ENCODE peak calls at places on chromosome 12, in five cellular contexts. Y is A549, T is body of pancreas, S is esophagus squamous epithelium, H is transverse colon. A is an unnamed sample.
A peak's percentile ranks its signal among the peaks of the same experiment; 100 is the strongest.

GRCh38 chr12:62660763-62661162 is 194.1 kb downstream of the MON2 start:
- DNase-seq in Y (no peak), T (no peak), S (no peak), H (no peak), A (no peak)

GRCh38 chr12:92502417-92503028 is 200.3 kb upstream of the PLEKHG7 start:
- DNase-seq in Y (no peak), T (peak; percentile 33), S (no peak), H (no peak), A (peak; percentile 63)

GRCh38 chr12:79183946-79184345 is 319.4 kb downstream of the SYT1 start:
- DNase-seq in Y (no peak), T (no peak), S (no peak), H (no peak), A (no peak)

GRCh38 chr12:107337354-107338095 is 244.2 kb upstream of the CRY1 start:
- DNase-seq in Y (no peak), T (no peak), S (no peak), H (no peak), A (no peak)

GRCh38 chr12:92278378-92278828 is 132.8 kb upstream of the BTG1 start:
- DNase-seq in Y (no peak), T (no peak), S (no peak), H (no peak), A (no peak)

GRCh38 chr12:113030875-113031525 is 25.5 kb upstream of the DTX1 start:
- DNase-seq in Y (peak; percentile 72), T (peak; percentile 18), S (no peak), H (no peak), A (peak; percentile 53)

GRCh38 chr12:43277630-43278267 is 274.3 kb downstream of the ADAMTS20 start:
- DNase-seq in Y (peak; percentile 31), T (no peak), S (no peak), H (no peak), A (no peak)

GRCh38 chr12:47577213-47577612 is 128.6 kb downstream of the RPAP3 start:
- DNase-seq in Y (no peak), T (no peak), S (no peak), H (no peak), A (no peak)

GRCh38 chr12:52561880-52562449 is 9.0 kb upstream of the KRT71 start:
- DNase-seq in Y (peak; percentile 57), T (no peak), S (no peak), H (no peak), A (no peak)

GRCh38 chr12:34625116-34625515 is 602.8 kb downstream of the ALG10 start:
- DNase-seq in Y (no peak), T (no peak), S (no peak), H (no peak), A (peak; percentile 57)

GRCh38 chr12:11758838-11759509 is 109.5 kb downstream of the ETV6 start:
- DNase-seq in Y (no peak), T (no peak), S (peak; percentile 10), H (peak; percentile 72), A (no peak)

GRCh38 chr12:91718326-91718725 is 427.3 kb downstream of the BTG1 start:
- DNase-seq in Y (no peak), T (no peak), S (no peak), H (no peak), A (no peak)

GRCh38 chr12:121719926-121720414 is 7.4 kb downstream of the TMEM120B start:
- DNase-seq in Y (no peak), T (no peak), S (no peak), H (no peak), A (peak; percentile 22)

GRCh38 chr12:98744692-98745091 is 99.6 kb downstream of the APAF1 start:
- DNase-seq in Y (no peak), T (no peak), S (no peak), H (no peak), A (no peak)

GRCh38 chr12:79547735-79548347 is 142.9 kb downstream of the PAWR start:
- DNase-seq in Y (peak; percentile 66), T (peak; percentile 52), S (no peak), H (peak; percentile 43), A (peak; percentile 41)

GRCh38 chr12:52343550-52343949 is 22.4 kb upstream of the KRT83 start:
- DNase-seq in Y (no peak), T (no peak), S (no peak), H (no peak), A (no peak)

GRCh38 chr12:1234073-1234472 is 243.1 kb downstream of the ERC1 start:
- DNase-seq in Y (no peak), T (no peak), S (no peak), H (no peak), A (no peak)

GRCh38 chr12:113818278-113818677 is 147.8 kb downstream of the RBM19 start:
- DNase-seq in Y (no peak), T (no peak), S (no peak), H (no peak), A (no peak)

GRCh38 chr12:79058342-79058741 is 193.8 kb downstream of the SYT1 start:
- DNase-seq in Y (peak; percentile 7), T (no peak), S (no peak), H (no peak), A (peak; percentile 4)

GRCh38 chr12:128570191-128571065 is 253.3 kb downstream of the SLC15A4 start:
- DNase-seq in Y (no peak), T (no peak), S (no peak), H (peak; percentile 14), A (no peak)

GRCh38 chr12:56839489-56840442 is 76.6 kb downstream of the HSD17B6 start:
- DNase-seq in Y (peak; percentile 33), T (no peak), S (no peak), H (peak; percentile 47), A (peak; percentile 71)

GRCh38 chr12:131226345-131227265 is 272.9 kb downstream of the ADGRD1 start:
- DNase-seq in Y (no peak), T (no peak), S (no peak), H (no peak), A (no peak)

GRCh38 chr12:92462049-92462448 is 240.7 kb upstream of the PLEKHG7 start:
- DNase-seq in Y (no peak), T (no peak), S (no peak), H (peak; percentile 22), A (peak; percentile 93)

GRCh38 chr12:107478881-107479280 is 206.7 kb upstream of the PWP1 start:
- DNase-seq in Y (no peak), T (no peak), S (no peak), H (no peak), A (no peak)

GRCh38 chr12:113933201-113933786 is 32.8 kb downstream of the RBM19 start:
- DNase-seq in Y (no peak), T (no peak), S (no peak), H (no peak), A (no peak)

GRCh38 chr12:85835417-85835809 is 796 bp downstream of the RASSF9 start:
- DNase-seq in Y (no peak), T (no peak), S (no peak), H (no peak), A (no peak)

GRCh38 chr12:80988986-80989385 is 51.3 kb upstream of the LIN7A start:
- DNase-seq in Y (no peak), T (no peak), S (no peak), H (peak; percentile 14), A (no peak)

GRCh38 chr12:48693572-48693971 is 11.5 kb upstream of the KANSL2 start:
- DNase-seq in Y (no peak), T (no peak), S (no peak), H (no peak), A (no peak)

GRCh38 chr12:25130741-25131188 is 64.2 kb downstream of the DNAI7 start:
- DNase-seq in Y (peak; percentile 21), T (no peak), S (no peak), H (no peak), A (peak; percentile 67)

GRCh38 chr12:25131270-25131669 is 63.7 kb downstream of the DNAI7 start:
- DNase-seq in Y (no peak), T (no peak), S (no peak), H (no peak), A (no peak)

DNA sequence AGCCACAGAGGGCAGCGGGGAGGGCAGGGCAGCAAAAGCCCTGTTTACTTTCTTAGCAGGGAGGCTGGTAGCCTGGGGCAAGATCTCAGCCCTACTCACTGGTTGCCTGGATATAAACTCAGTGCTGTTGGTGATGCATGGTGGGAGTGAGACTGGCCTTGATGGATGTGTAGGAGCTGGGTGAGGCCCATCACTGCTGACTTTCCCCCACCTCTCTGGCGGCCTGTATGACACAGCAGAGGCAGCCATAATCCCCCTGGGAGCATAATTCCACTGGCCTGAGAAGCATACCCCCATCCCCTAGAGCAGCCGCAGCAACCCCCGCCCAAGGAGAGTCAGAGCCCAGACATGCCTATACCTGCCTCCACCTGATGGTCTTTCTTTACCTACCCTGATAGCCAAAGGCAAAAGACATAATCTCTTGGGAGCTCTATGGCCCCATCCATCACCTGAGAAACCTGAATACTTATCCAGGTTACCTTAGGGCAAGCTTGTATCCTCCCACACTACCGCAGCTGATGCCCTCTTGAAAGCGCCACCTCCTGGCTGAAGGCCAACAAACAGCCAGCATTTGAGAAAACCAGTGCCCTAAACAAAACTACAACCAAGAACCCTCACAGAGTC is 59.3 kb downstream of the DNAI7 start:
- DNase-seq in Y (no peak), T (no peak), S (no peak), H (peak; percentile 8), A (peak; percentile 38)
- TF ChIP-seq CTCF in Y (no peak), T (no peak), S (no peak), H (no peak), A (peak; percentile 64)

GRCh38 chr12:50055831-50056628 is 1.4 kb upstream of the ASIC1 start:
- DNase-seq in Y (peak; percentile 85), T (peak; percentile 34), S (no peak), H (peak; percentile 44), A (peak; percentile 77)
- H3K4me3 ChIP-seq in Y (peak overlapping the region; percentile 85), T (no peak overlapping the region), S (peak overlapping the region; percentile 37), H (no peak overlapping the region), A (no peak overlapping the region)

DNA sequence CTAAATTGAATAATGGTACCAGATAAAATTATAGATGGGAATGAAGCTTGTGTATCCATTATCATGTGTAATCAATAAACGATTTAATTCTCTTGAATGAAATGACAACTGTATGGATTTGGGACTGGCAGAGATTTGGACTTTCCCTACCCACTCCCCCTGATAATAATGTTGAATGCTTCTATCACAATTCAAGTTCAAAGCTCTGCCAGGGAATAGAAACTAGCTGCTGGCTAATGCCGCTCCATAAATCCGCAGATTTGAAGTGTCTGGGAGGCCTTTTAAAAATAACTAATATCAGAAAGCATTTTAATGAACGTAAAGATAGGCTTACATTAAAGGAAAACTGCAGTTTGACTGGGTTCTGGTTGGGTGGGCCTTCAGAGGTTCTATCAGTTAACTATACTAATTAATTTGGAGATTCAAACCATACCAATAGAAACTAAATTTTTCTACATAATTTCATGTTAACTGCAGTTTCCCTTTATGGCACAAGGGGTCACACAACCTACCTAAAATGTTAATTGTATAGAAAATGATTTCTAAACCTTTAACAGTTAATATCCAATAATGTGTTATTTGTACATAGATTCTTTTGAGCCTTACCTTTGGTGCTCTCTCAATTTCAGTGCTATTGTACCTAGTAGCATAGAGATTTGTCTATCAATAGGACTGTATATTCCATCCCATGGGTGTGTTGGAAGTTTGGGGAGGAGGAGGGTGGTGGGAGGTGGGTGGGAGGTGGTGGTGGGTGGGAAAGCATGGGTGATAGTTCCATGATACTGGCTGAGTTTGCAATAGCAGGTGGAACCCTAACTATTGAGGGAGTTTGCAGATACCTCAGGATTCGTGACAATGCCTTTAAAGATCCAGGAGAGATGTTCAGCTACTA is 4.9 kb downstream of the HNRNPA1 start:
- DNase-seq in Y (no peak), T (no peak), S (no peak), H (no peak), A (peak; percentile 32)
- TF ChIP-seq POLR2A in Y (no peak), T (no peak), S (no peak), H (no peak), A (no peak)

DNA sequence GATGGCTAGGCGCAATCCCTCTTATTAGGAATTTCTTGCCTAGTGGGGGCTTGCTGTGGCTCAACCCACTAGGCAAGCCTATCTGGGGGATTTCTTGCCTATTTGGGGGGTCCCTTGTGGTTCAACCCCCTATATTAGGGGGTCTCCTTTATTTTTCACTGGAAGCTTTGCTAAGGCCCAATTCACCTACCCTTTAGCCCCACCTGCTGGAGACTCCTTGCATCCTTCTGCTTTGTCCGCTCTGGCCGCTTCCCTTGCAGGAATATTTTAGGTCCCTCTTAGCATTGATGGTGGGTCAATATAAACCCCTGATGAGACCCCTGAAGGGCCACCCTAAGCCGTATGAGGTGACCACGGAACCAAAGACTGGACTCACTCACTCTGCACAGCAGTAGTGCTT is 1552.1 kb downstream of the AACS start:
- DNase-seq in Y (no peak), T (no peak), S (no peak), H (no peak), A (peak; percentile 42)
- TF ChIP-seq CTCF in Y (no peak), T (peak; percentile 14), S (no peak), H (no peak), A (peak; percentile 75)

A was measured in NB4.